ENCODE peak calls at places on chromosomes 4 and X, in six cellular contexts. Z is colonic mucosa, K is HCT116, V is heart left ventricle, U is IMR-90, Q is GM12878. T is an unnamed sample.

GRCh38 chrX:17580529-17581155 is 156.7 kb upstream of the SCML1 start:
- DNase-seq in Z (no peak), K (no peak), V (no peak), U (peak; percentile 74), Q (no peak), T (peak; percentile 46)

GRCh38 chrX:46686003-46686645 is 72.8 kb downstream of the SLC9A7 start:
- DNase-seq in Z (peak; percentile 21), K (peak; percentile 12), V (no peak), U (peak; percentile 41), Q (no peak), T (peak; percentile 65)

GRCh38 chr4:153759407-153760226 is at the start of gene RNF175:
- DNase-seq in Z (no peak), K (no peak), V (peak; percentile 60), U (no peak), Q (no peak), T (peak; percentile 56)

GRCh38 chr4:23959401-23960148 is 69.7 kb upstream of the PPARGC1A start:
- DNase-seq in Z (no peak), K (no peak), V (no peak), U (no peak), Q (no peak), T (no peak)

GRCh38 chrX:46198858-46199257 is 346.4 kb downstream of the ZNF674 start:
- DNase-seq in Z (no peak), K (no peak), V (no peak), U (no peak), Q (no peak), T (peak; percentile 61)

GRCh38 chr4:149465941-149466340 is 349.7 kb downstream of the IQCM start:
- DNase-seq in Z (no peak), K (no peak), V (no peak), U (peak; percentile 18), Q (no peak), T (no peak)

GRCh38 chrX:150846130-150846529 is 52.3 kb downstream of the CD99L2 start:
- DNase-seq in Z (no peak), K (no peak), V (no peak), U (no peak), Q (no peak), T (no peak)

GRCh38 chr4:74168841-74169240 is 10.9 kb downstream of the MTHFD2L start:
- DNase-seq in Z (no peak), K (no peak), V (no peak), U (no peak), Q (no peak), T (no peak)

GRCh38 chrX:87900320-87900908 is 382.8 kb downstream of the KLHL4 start:
- DNase-seq in Z (no peak), K (no peak), V (no peak), U (no peak), Q (peak; percentile 50), T (no peak)

GRCh38 chr4:53507671-53508286 is 83.5 kb downstream of the LNX1 start:
- DNase-seq in Z (no peak), K (no peak), V (peak; percentile 83), U (peak; percentile 48), Q (no peak), T (no peak)

GRCh38 chr4:152307669-152308068 is 228.2 kb downstream of the FBXW7 start:
- DNase-seq in Z (no peak), K (no peak), V (no peak), U (no peak), Q (no peak), T (no peak)

GRCh38 chrX:33285550-33285949 is 74.2 kb upstream of the DMD start:
- DNase-seq in Z (no peak), K (no peak), V (no peak), U (no peak), Q (no peak), T (no peak)

GRCh38 chr4:156829194-156829593 is 142.4 kb downstream of the PDGFC start:
- DNase-seq in Z (no peak), K (no peak), V (no peak), U (peak; percentile 29), Q (no peak), T (peak; percentile 90)

DNA sequence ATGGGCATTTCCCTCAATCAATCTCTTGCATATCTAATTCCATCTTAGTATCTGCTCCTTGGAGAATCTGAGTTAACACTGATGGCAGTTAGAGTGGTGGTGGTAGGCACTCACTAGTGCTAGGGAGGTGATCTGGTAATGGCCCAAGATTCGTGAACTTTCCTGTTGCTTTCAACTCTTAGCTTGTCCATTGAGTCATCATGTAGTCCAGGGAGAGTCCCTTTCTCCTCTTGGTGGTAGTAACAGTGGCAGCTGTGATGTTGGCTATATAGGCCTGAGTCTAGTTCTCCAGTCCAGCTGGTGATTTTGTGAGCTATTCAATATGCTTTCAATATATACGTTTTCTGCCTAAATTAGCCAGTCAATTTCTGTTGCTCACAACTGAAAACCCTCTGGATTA is 7.0 kb upstream of the XKRX start:
- DNase-seq in Z (no peak), K (no peak), V (no peak), U (no peak), Q (no peak), T (no peak)
- H3K9me3 ChIP-seq in Z (no peaks in the 10 kb centered on the region), K (no peaks in the 10 kb centered on the region), V (no peaks in the 10 kb centered on the region), U (peaks cover 6% of the 10 kb centered on the region), Q (peaks cover 5% of the 10 kb centered on the region), T (peaks cover 16% of the 10 kb centered on the region)

GRCh38 chr4:37748546-37748945 is 62.4 kb upstream of the RELL1 start:
- DNase-seq in Z (no peak), K (no peak), V (no peak), U (no peak), Q (no peak), T (no peak)
- H3K27me3 ChIP-seq in Z (no peaks in the 10 kb centered on the region), K (no peaks in the 10 kb centered on the region), V (no peaks in the 10 kb centered on the region), U (peaks cover 10% of the 10 kb centered on the region), Q (no peaks in the 10 kb centered on the region), T (peaks cover 19% of the 10 kb centered on the region)

GRCh38 chrX:117744958-117745357 is 371.7 kb downstream of the KLHL13 start:
- DNase-seq in Z (no peak), K (no peak), V (no peak), U (no peak), Q (no peak), T (no peak)
- H3K9me3 ChIP-seq in Z (no peaks in the 10 kb centered on the region), K (no peaks in the 10 kb centered on the region), V (no peaks in the 10 kb centered on the region), U (no peaks in the 10 kb centered on the region), Q (no peaks in the 10 kb centered on the region), T (peaks cover 14% of the 10 kb centered on the region)

DNA sequence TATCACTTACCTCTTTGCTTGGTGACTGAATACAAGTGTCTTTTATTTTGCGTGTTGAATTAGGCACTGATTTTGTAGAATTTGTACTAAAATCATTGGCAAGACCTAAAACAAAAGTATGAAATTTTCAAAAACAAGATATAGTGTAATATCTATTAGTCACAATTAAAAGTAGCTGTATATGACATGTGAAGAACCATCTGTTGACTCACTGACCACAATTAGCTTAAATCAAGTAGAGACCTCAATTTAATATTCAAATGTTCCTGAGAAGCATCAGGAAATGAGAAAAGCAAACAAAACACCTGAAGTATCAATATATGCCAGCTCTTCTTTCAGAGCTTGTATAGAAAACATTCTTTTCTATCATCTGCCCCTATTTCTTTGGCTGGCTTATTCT is 5.5 kb downstream of the CENPC start:
- DNase-seq in Z (no peak), K (no peak), V (no peak), U (no peak), Q (no peak), T (no peak)
- H3K27me3 ChIP-seq in Z (no peaks in the 10 kb centered on the region), K (no peaks in the 10 kb centered on the region), V (no peaks in the 10 kb centered on the region), U (no peaks in the 10 kb centered on the region), Q (no peaks in the 10 kb centered on the region), T (no peaks in the 10 kb centered on the region)

GRCh38 chr4:25233737-25234389 is at the start of gene PI4K2B:
- DNase-seq in Z (peak; percentile 92), K (peak; percentile 76), V (peak; percentile 95), U (peak; percentile 57), Q (peak; percentile 53), T (peak; percentile 95)

GRCh38 chr4:25233194-25233593 is 639 bp upstream of the PI4K2B start:
- DNase-seq in Z (no peak), K (no peak), V (no peak), U (no peak), Q (no peak), T (no peak)

GRCh38 chr4:25235401-25235800 is 1.6 kb downstream of the PI4K2B start:
- DNase-seq in Z (no peak), K (no peak), V (no peak), U (no peak), Q (no peak), T (peak; percentile 7)

GRCh38 chr4:25234390-25235367 is 846 bp downstream of the PI4K2B start:
- DNase-seq in Z (peak; percentile 60), K (peak; percentile 67), V (peak; percentile 82), U (peak; percentile 81), Q (peak; percentile 78), T (peak; percentile 92)

DNA sequence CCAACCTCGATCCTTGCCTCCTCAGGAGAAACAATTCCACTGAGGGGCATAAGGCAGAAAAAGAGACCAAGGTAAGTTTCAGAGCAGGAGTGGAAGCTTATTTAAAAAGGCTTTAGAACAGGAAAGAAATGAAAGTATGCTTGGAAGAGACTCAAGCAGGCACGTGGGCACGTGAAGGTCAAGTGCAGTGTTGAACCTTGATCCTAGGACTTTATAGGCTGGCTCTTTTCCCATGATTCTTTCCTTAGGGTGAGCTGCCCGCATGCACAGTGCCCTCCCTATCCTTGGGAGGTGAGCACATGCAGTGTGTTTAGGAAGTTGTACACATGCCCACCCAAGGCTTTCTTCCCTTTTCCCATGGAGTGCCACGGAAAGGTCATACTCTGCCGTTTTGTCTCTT is 4.0 kb upstream of the PI4K2B start:
- DNase-seq in Z (no peak), K (no peak), V (no peak), U (no peak), Q (no peak), T (no peak)
- H3K9me3 ChIP-seq in Z (peaks cover 5% of the 10 kb centered on the region), K (no peaks in the 10 kb centered on the region), V (peaks cover 30% of the 10 kb centered on the region), U (peaks cover 4% of the 10 kb centered on the region), Q (peaks cover 4% of the 10 kb centered on the region), T (peaks cover 20% of the 10 kb centered on the region)